ENCODE peak calls at places on chromosomes 16 and 17, in five cellular contexts. Z is stimulated activated naive B cell treated with anti-CD40 and anti-IgM and Interleukin-4, amounts not matched to agents 10 μg/mL and 1 μg/mL and 100 μg/mL, for 72 hours; S is esophagus mucosa; M is left ventricle myocardium superior; N is activated B cell treated with CpG ODN at 0.5 μM for 24 hours. U is an unnamed sample.

GRCh38 chr16:1158456-1159324 is 5.8 kb downstream of the CACNA1H start:
- ATAC-seq in S (no peak), N (no peak), M (peak), Z (no peak), U (no peak)

GRCh38 chr16:9061358-9061813 is 30.1 kb upstream of the HAPSTR1 start:
- ATAC-seq in M (peak), S (peak), Z (peak), N (no peak), U (no peak)

GRCh38 chr17:55267777-55268648 is 3.3 kb downstream of the HLF start:
- ATAC-seq in N (no peak), M (no peak), Z (no peak), S (no peak), U (no peak)

GRCh38 chr17:48725294-48726064 is 2.5 kb downstream of the PRAC2 start:
- ATAC-seq in N (no peak), Z (peak), M (no peak), S (no peak), U (no peak)

GRCh38 chr17:11935734-11936406 is 61.4 kb downstream of the ZNF18 start:
- ATAC-seq in N (no peak), S (peak), M (no peak), Z (no peak), U (no peak)

GRCh38 chr17:63247706-63248105 is 198.4 kb downstream of the CYB561 start:
- ATAC-seq in S (no peak), N (no peak), Z (no peak), M (no peak), U (no peak)

GRCh38 chr16:87123356-87124001 is 193.7 kb downstream of the C16orf95 start:
- ATAC-seq in N (no peak), M (no peak), Z (no peak), S (no peak), U (no peak)

GRCh38 chr16:73019456-73020362 is 28.2 kb downstream of the ZFHX3 start:
- ATAC-seq in S (peak), Z (no peak), M (peak), N (no peak), U (no peak)

GRCh38 chr17:38967290-38967738 is at the start of gene FBXO47:
- ATAC-seq in N (peak), Z (peak), M (peak), S (peak), U (peak)

GRCh38 chr16:50610331-50611262 is 62.4 kb downstream of the NKD1 start:
- ATAC-seq in Z (no peak), S (no peak), M (peak), N (no peak), U (no peak)

GRCh38 chr17:80839401-80839800 is 152.2 kb upstream of the CHMP6 start:
- ATAC-seq in M (no peak), N (no peak), S (no peak), Z (no peak), U (no peak)

GRCh38 chr16:79411357-79411756 is 189.2 kb downstream of the MAF start:
- ATAC-seq in Z (no peak), S (peak), N (no peak), M (no peak), U (peak)

GRCh38 chr17:81870978-81871386 is at the start of gene ARHGDIA:
- ATAC-seq in S (peak), M (peak), Z (peak), N (peak), U (peak)

GRCh38 chr17:6862822-6863221 is 31.3 kb upstream of the TEKT1 start:
- ATAC-seq in N (no peak), S (peak), Z (no peak), M (no peak), U (no peak)

GRCh38 chr17:35912942-35913341 is 17.6 kb downstream of the RDM1 start:
- ATAC-seq in N (no peak), S (no peak), Z (peak), M (no peak), U (no peak)

GRCh38 chr17:19652595-19652994 is 4.0 kb downstream of the ALDH3A2 start:
- ATAC-seq in S (no peak), Z (no peak), M (no peak), N (no peak), U (no peak)

GRCh38 chr17:42087736-42088705 is 10.3 kb downstream of the ZNF385C start:
- ATAC-seq in S (no peak), N (no peak), M (no peak), Z (no peak), U (no peak)

GRCh38 chr17:12977008-12977751 is 40.6 kb downstream of the ELAC2 start:
- ATAC-seq in S (peak), Z (no peak), M (no peak), N (no peak), U (no peak)

GRCh38 chr17:61926831-61927210 is 961 bp downstream of the INTS2 start:
- ATAC-seq in S (no peak), Z (no peak), N (no peak), M (peak), U (no peak)

GRCh38 chr16:65122974-65123845 is 1.3 kb upstream of the CDH11 start:
- ATAC-seq in M (peak), S (peak), Z (no peak), N (no peak), U (no peak)

GRCh38 chr17:39769974-39770587 is 32.3 kb downstream of the GRB7 start:
- ATAC-seq in S (peak), M (no peak), Z (peak), N (peak), U (peak)

GRCh38 chr17:78716814-78717393 is 65.2 kb downstream of the CYTH1 start:
- ATAC-seq in N (peak), Z (peak), S (peak), M (peak), U (peak)

GRCh38 chr16:24069036-24069590 is 187.0 kb upstream of the CACNG3 start:
- ATAC-seq in N (no peak), M (no peak), Z (no peak), S (no peak), U (no peak)

GRCh38 chr17:57672205-57672632 is 72.9 kb downstream of the CCDC182 start:
- ATAC-seq in M (peak), N (no peak), Z (no peak), S (peak), U (peak)

GRCh38 chr17:10549108-10549842 is at the start of gene MYH2:
- ATAC-seq in S (no peak), N (no peak), M (no peak), Z (no peak), U (no peak)